ENCODE peak calls at places on chromosomes 5 and 9, in five cellular contexts. H is tibial nerve, T is right lobe of liver, W is IMR-90, M is gastrocnemius medialis. D is an unnamed sample.

GRCh38 chr5:179906795-179907569 is 715 bp downstream of the TBC1D9B start:
- DNase-seq in H (no peak), T (peak; percentile 62), M (peak; percentile 40), W (peak; percentile 7), D (no peak)

GRCh38 chr9:93520523-93520922 is 55.9 kb upstream of the PHF2 start:
- DNase-seq in M (no peak), H (no peak), T (no peak), W (no peak), D (no peak)

GRCh38 chr9:120890415-120891254 is 13.6 kb upstream of the PHF19 start:
- DNase-seq in T (no peak), W (no peak), M (no peak), H (no peak), D (no peak)

GRCh38 chr5:113245427-113246052 is 189.2 kb downstream of the TSSK1B start:
- DNase-seq in T (no peak), H (no peak), M (no peak), W (no peak), D (no peak)

GRCh38 chr9:130361873-130362362 is 82.8 kb upstream of the ASS1 start:
- DNase-seq in T (no peak), M (no peak), H (no peak), W (no peak), D (no peak)

GRCh38 chr5:132213666-132214065 is 14.0 kb downstream of the P4HA2 start:
- DNase-seq in T (no peak), H (no peak), W (no peak), M (no peak), D (no peak)

GRCh38 chr5:79201206-79201605 is 34.7 kb upstream of the JMY start:
- DNase-seq in M (no peak), T (no peak), H (no peak), W (no peak), D (no peak)

GRCh38 chr9:97904725-97905124 is 17.6 kb downstream of the TRMO start:
- DNase-seq in H (no peak), W (no peak), T (no peak), M (no peak), D (no peak)

GRCh38 chr5:88602584-88602983 is 280.4 kb downstream of the MEF2C start:
- DNase-seq in W (no peak), M (no peak), T (peak; percentile 48), H (no peak), D (no peak)

GRCh38 chr9:19310246-19310645 is 69.8 kb downstream of the RPS6 start:
- DNase-seq in H (no peak), M (no peak), W (no peak), T (no peak), D (no peak)

GRCh38 chr5:82735160-82735789 is 341.9 kb downstream of the TMEM167A start:
- DNase-seq in M (no peak), T (no peak), W (peak; percentile 5), H (no peak), D (no peak)

GRCh38 chr5:60586307-60586901 is 113.6 kb downstream of the DEPDC1B start:
- DNase-seq in M (no peak), W (peak; percentile 50), T (no peak), H (no peak), D (no peak)

GRCh38 chr9:17742065-17742464 is 163.2 kb downstream of the SH3GL2 start:
- DNase-seq in M (no peak), T (no peak), H (no peak), W (no peak), D (no peak)

GRCh38 chr9:93952119-93952783 is 2.9 kb downstream of the BARX1 start:
- DNase-seq in W (no peak), T (no peak), M (no peak), H (no peak), D (peak; percentile 80)

GRCh38 chr9:131671150-131671549 is 68.7 kb downstream of the RAPGEF1 start:
- DNase-seq in W (no peak), T (peak; percentile 37), H (no peak), M (no peak), D (no peak)
- TF ChIP-seq CTCF in W (no peak), T (no peak), H (no peak), M (no peak), D (no peak)

DNA sequence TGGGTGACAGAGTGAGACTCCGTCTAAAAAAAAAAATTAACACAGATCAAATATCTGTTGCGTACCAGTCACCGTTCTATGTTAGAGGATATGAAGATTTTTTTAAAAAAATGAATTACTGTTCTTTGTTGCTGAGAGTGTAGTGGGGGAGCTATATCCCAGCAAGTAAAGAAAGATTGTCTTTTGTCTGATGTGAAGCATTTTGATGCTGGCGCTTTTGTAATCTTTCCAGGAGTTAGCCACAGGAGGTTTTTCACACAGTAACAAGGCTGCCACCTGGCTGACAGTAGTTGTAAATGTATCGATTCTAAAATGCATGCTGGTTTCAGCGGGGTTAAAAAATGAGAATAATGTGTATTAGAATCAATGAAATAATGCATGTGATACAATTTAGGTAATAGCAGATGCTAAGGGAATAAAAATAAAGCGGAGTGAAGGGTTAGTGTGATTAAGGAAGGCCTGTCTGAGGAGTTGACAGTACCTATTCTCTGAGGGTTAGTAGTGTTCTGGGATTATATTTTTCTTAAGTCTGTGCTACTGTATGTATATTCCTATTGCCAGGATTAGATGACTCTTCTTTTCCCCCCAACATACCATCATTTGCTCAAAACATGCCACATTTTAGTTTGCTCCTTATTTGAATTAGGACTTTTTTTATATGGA is 3.4 kb downstream of the LMNB1 start:
- DNase-seq in T (no peak), H (no peak), W (peak; percentile 81), M (peak; percentile 9), D (no peak)
- H3K4me3 ChIP-seq in T (no peak overlapping the region), H (no peak overlapping the region), W (no peak overlapping the region), M (no peak overlapping the region), D (no peak overlapping the region)

DNA sequence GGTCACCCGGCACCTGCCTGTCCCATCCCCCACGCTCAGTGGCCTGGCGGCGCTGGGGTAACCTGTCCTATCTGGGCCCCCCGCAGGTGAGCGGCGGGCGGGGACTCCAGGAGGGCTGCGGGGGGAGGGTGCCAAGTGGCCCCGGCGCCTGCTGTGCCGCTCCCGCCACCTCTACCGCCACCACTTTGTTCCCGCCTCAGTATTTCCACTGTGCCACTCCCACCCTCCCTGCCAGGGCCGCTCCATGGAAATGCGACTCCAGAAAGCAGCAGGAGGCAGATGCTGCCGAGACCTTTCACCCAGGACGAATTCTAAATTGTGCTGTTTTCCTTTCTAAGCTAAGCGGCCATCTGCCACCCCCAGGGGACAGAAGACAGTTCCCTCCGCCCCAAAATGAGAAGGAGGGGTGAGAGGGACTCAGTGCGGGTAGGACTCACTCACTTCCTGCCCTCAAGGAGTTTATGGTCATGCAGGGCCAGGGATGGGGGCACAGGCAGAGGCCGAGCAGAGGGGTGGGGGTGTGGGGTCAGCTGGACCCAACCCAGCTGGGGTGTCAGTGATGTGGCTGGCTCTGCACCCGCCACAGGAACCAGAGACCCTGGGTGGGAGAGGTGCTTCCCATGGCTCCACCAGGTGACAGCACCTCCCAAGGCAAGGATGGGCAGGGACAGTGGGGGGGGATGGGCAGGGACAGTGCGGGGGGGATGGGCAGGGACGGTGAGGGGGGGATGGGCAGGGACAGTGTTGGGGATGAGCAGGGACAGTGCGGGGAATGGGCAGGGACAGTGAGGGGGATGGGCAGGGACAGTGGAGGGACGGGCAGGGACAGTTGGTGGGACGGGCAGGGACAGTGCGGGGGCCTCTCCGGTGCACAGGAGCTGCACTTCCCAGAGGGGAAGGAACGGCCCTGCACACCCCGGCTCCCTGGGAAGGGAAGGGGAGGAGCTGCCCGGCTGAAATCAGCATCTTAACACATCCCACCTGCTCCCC is 17.8 kb downstream of the NOTCH1 start:
- DNase-seq in T (no peak), H (no peak), W (no peak), M (no peak), D (no peak)
- TF ChIP-seq POLR2A in T (no peak), H (no peak), W (no peak), M (no peak), D (no peak)

GRCh38 chr5:58013542-58014258 is 446.2 kb downstream of the PLK2 start:
- DNase-seq in W (no peak), M (no peak), T (no peak), H (no peak), D (no peak)

GRCh38 chr5:58015175-58015574 is 444.7 kb downstream of the PLK2 start:
- DNase-seq in T (no peak), M (no peak), H (no peak), W (no peak), D (no peak)

GRCh38 chr5:58011301-58011700 is 448.6 kb downstream of the PLK2 start:
- DNase-seq in W (no peak), M (no peak), T (no peak), H (no peak), D (no peak)

GRCh38 chr5:58012103-58012502 is 447.8 kb downstream of the PLK2 start:
- DNase-seq in M (no peak), W (peak; percentile 10), H (no peak), T (no peak), D (no peak)

GRCh38 chr5:58012801-58013315 is 447.0 kb downstream of the PLK2 start:
- DNase-seq in M (no peak), T (no peak), H (no peak), W (no peak), D (no peak)
- TF ChIP-seq CTCF in M (no peak), T (no peak), H (no peak), W (no peak), D (no peak)

DNA sequence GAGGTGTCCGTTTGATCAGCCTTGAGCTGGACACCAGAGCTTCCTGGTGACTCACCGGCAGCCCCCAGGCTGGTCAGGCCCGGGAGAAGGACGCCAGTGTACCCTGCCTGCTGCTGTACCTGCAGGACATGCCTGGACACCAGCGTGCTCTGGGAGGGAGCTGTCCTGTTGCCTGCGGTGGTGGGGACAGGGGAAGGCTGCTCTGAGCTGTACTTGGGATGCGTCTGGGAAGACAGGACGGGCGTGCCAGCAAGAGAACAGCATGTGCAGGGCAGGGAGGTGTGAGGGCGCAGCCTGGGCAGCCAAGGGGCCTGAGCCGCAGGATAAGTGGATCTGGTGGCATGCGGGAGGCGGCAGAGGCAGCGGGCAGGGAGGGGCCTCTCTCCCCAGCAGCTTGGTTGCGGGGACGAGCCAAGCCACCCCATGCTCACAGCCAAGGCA is 32.8 kb upstream of the TTLL11 start:
- DNase-seq in T (no peak), H (no peak), M (no peak), W (peak; percentile 12), D (no peak)
- H3K4me3 ChIP-seq in T (no peak overlapping the region), H (no peak overlapping the region), M (no peak overlapping the region), W (no peak overlapping the region), D (no peak overlapping the region)

D was measured in lower leg skin.